ENCODE peak calls at places on chromosomes 16 and 17, in six cellular contexts. B is B cell, U is AG04450, C is mesothelial cell of epicardium, I is cardiac fibroblast, E is foreskin fibroblast. A is an unnamed sample.
A peak's percentile ranks its signal among the peaks of the same experiment; 100 is the strongest.

GRCh38 chr17:34383225-34383615 is 20.2 kb upstream of the CCL1 start:
- DNase-seq in B (no peak), U (no peak), C (no peak), I (no peak), E (no peak), A (no peak)

GRCh38 chr16:15510992-15511391 is 76.6 kb downstream of the BMERB1 start:
- DNase-seq in B (no peak), U (no peak), C (no peak), I (no peak), E (no peak), A (no peak)

GRCh38 chr17:49201481-49201927 is 8.9 kb downstream of the GNGT2 start:
- DNase-seq in B (no peak), U (no peak), C (no peak), I (peak; percentile 61), E (no peak), A (no peak)

GRCh38 chr17:14815079-14815478 is 450.0 kb downstream of the PMP22 start:
- DNase-seq in B (no peak), U (no peak), C (no peak), I (no peak), E (peak; percentile 16), A (no peak)

GRCh38 chr17:65678534-65678933 is 117.1 kb upstream of the AXIN2 start:
- DNase-seq in B (no peak), U (no peak), C (no peak), I (no peak), E (peak; percentile 21), A (no peak)

GRCh38 chr16:86982912-86983311 is 334.3 kb downstream of the C16orf95 start:
- DNase-seq in B (no peak), U (no peak), C (no peak), I (no peak), E (no peak), A (no peak)

GRCh38 chr16:48261569-48261968 is 14.2 kb upstream of the ABCC11 start:
- DNase-seq in B (no peak), U (no peak), C (no peak), I (no peak), E (no peak), A (no peak)

GRCh38 chr17:3777366-3777765 is 23.6 kb downstream of the ITGAE start:
- DNase-seq in B (no peak), U (no peak), C (no peak), I (no peak), E (no peak), A (no peak)

GRCh38 chr17:38658741-38659345 is 15.9 kb downstream of the EPOP start:
- DNase-seq in B (no peak), U (no peak), C (no peak), I (no peak), E (no peak), A (no peak)

GRCh38 chr17:55348749-55349354 is 72.8 kb downstream of the MMD start:
- DNase-seq in B (peak; percentile 35), U (peak; percentile 8), C (peak; percentile 60), I (peak; percentile 68), E (peak; percentile 42), A (peak; percentile 34)

GRCh38 chr16:61897657-61898056 is 138.6 kb downstream of the CDH8 start:
- DNase-seq in B (no peak), U (no peak), C (no peak), I (no peak), E (no peak), A (no peak)

DNA sequence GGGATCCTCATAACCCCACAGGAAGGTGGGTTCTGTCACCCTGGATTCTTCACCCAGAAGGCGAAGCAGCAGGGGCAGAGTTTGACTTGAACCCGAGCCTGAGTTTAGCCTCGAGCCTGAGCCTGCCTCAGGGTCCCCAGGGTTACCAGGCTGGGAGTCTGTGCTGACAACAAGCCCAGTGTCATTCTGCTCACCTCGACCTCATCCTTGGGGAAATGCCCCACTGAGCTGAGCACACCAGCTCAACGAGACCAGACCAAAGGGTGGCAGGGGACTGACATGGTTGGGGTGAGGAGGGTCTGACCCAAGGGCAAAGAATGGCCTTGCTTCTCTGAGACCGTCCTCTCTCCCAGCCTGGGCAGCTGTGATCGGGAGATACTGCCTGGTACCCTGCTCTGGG is 20.2 kb downstream of the CACNG4 start:
- DNase-seq in B (no peak), U (no peak), C (no peak), I (no peak), E (no peak), A (no peak)
- TF ChIP-seq CTCF in B (no peak), U (no peak), C (no peak), I (no peak), E (no peak), A (no peak)

GRCh38 chr17:39872700-39873099 is 4.7 kb downstream of the ZPBP2 start:
- DNase-seq in B (no peak), U (peak; percentile 11), C (no peak), I (peak; percentile 58), E (no peak), A (no peak)

GRCh38 chr17:39867891-39868553 is at the start of gene ZPBP2:
- DNase-seq in B (no peak), U (no peak), C (no peak), I (no peak), E (no peak), A (no peak)

GRCh38 chr17:39867084-39867890 is 715 bp upstream of the ZPBP2 start:
- DNase-seq in B (peak; percentile 65), U (no peak), C (no peak), I (no peak), E (no peak), A (no peak)

GRCh38 chr17:39868554-39868942 is 546 bp downstream of the ZPBP2 start:
- DNase-seq in B (no peak), U (no peak), C (no peak), I (no peak), E (no peak), A (no peak)

DNA sequence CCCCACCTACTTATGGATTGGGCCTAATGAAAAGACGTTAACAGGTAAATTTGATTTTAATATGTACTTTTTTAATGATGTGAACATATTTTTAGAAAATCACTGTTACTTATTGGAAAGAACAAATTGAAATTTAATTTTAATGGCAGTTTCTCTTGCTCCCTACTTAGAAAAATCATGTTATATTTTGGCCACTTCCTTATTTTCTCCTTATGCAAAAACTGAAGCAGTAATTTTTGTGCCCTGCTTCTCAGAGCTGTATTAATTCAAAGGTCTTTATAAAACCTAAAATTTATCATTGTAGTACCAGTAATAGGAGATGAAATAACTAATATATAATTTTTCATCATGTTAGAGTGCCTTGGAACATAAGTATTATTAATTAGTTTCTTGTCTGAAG is 2.8 kb downstream of the ZPBP2 start:
- DNase-seq in B (no peak), U (no peak), C (no peak), I (no peak), E (no peak), A (no peak)
- TF ChIP-seq CTCF in B (no peak), U (no peak), C (no peak), I (no peak), E (no peak), A (no peak)

GRCh38 chr16:50366126-50366525 is 2.7 kb downstream of the BRD7 start:
- DNase-seq in B (no peak), U (no peak), C (no peak), I (no peak), E (no peak), A (no peak)

GRCh38 chr16:50369133-50369804 is 481 bp upstream of the BRD7 start:
- DNase-seq in B (no peak), U (no peak), C (no peak), I (no peak), E (no peak), A (no peak)

GRCh38 chr16:50367777-50368409 is 895 bp downstream of the BRD7 start:
- DNase-seq in B (no peak), U (no peak), C (no peak), I (no peak), E (no peak), A (no peak)

GRCh38 chr16:50371036-50371716 is 2.4 kb upstream of the BRD7 start:
- DNase-seq in B (no peak), U (no peak), C (no peak), I (no peak), E (no peak), A (no peak)

GRCh38 chr16:50368410-50369132 is at the start of gene BRD7:
- DNase-seq in B (peak; percentile 98), U (no peak), C (peak; percentile 82), I (peak; percentile 68), E (peak; percentile 52), A (peak; percentile 43)
- TF ChIP-seq CTCF in B (peak; percentile 56), U (peak; percentile 30), C (no peak), I (peak; percentile 22), E (no peak), A (no peak)

GRCh38 chr17:58302919-58303551 is 22.3 kb upstream of the MPO start:
- DNase-seq in B (peak; percentile 18), U (no peak), C (peak; percentile 17), I (no peak), E (no peak), A (peak; percentile 83)

GRCh38 chr17:58304735-58305486 is 23.7 kb downstream of the TSPOAP1 start:
- DNase-seq in B (peak; percentile 35), U (no peak), C (peak; percentile 33), I (no peak), E (no peak), A (no peak)

GRCh38 chr17:58302171-58302918 is 21.6 kb upstream of the MPO start:
- DNase-seq in B (peak; percentile 17), U (no peak), C (peak; percentile 30), I (no peak), E (no peak), A (peak; percentile 34)

GRCh38 chr17:58305626-58306025 is 23.0 kb downstream of the TSPOAP1 start:
- DNase-seq in B (peak; percentile 26), U (no peak), C (no peak), I (no peak), E (no peak), A (no peak)

GRCh38 chr17:58303981-58304734 is 23.4 kb upstream of the MPO start:
- DNase-seq in B (peak; percentile 87), U (no peak), C (peak; percentile 48), I (peak; percentile 52), E (peak; percentile 12), A (no peak)
- TF ChIP-seq CTCF in B (peak; percentile 81), U (peak; percentile 74), C (peak; percentile 67), I (peak; percentile 81), E (peak; percentile 84), A (peak; percentile 97)

GRCh38 chr16:68190745-68191510 is 45.0 kb downstream of the ESRP2 start:
- DNase-seq in B (no peak), U (no peak), C (no peak), I (no peak), E (peak; percentile 50), A (no peak)
- TF ChIP-seq CTCF in B (no peak), U (no peak), C (no peak), I (no peak), E (no peak), A (no peak)

GRCh38 chr16:56793504-56793903 is 63.6 kb downstream of the NUP93 start:
- DNase-seq in B (no peak), U (no peak), C (no peak), I (peak; percentile 69), E (peak; percentile 36), A (no peak)
- TF ChIP-seq CTCF in B (no peak), U (peak; percentile 66), C (no peak), I (peak; percentile 37), E (peak; percentile 32), A (no peak)

GRCh38 chr17:78040561-78041400 is 82.3 kb downstream of the TNRC6C start:
- DNase-seq in B (peak; percentile 61), U (no peak), C (no peak), I (peak; percentile 55), E (peak; percentile 53), A (no peak)
- TF ChIP-seq CTCF in B (no peak), U (peak; percentile 17), C (no peak), I (peak; percentile 14), E (no peak), A (no peak)

GRCh38 chr17:40362696-40363479 is 1.6 kb downstream of the GJD3 start:
- DNase-seq in B (peak; percentile 94), U (no peak), C (peak; percentile 79), I (peak; percentile 79), E (peak; percentile 70), A (peak; percentile 71)
- TF ChIP-seq CTCF in B (peak; percentile 70), U (peak; percentile 70), C (peak; percentile 40), I (peak; percentile 76), E (peak; percentile 77), A (peak; percentile 67)